ENCODE peak calls at places on chromosomes 3 and 15, in five cellular contexts. A, O, K, V and D are unnamed samples.

GRCh38 chr3:1092771-1093170 is at the start of gene CNTN6:
- DNase-seq in A (no peak), V (no peak), K (no peak), O (peak; percentile 34), D (no peak)

GRCh38 chr3:84978833-84979232 is 20.0 kb downstream of the CADM2 start:
- DNase-seq in K (no peak), V (no peak), O (no peak), A (no peak), D (no peak)

GRCh38 chr3:47908744-47909143 is 105.8 kb downstream of the DHX30 start:
- DNase-seq in K (no peak), V (no peak), O (peak; percentile 76), A (no peak), D (no peak)

GRCh38 chr3:14847613-14848541 is 29.1 kb downstream of the FGD5 start:
- DNase-seq in V (no peak), A (no peak), O (peak; percentile 66), K (peak; percentile 11), D (no peak)

GRCh38 chr15:74787251-74788041 is 5.6 kb downstream of the CSK start:
- DNase-seq in K (peak; percentile 92), A (no peak), O (peak; percentile 43), V (peak; percentile 84), D (peak; percentile 92)

GRCh38 chr3:124282751-124283643 is 291.1 kb upstream of the ROPN1 start:
- DNase-seq in O (no peak), V (no peak), A (no peak), K (no peak), D (no peak)

GRCh38 chr3:22713936-22714335 is 489.2 kb upstream of the UBE2E2 start:
- DNase-seq in A (no peak), O (peak; percentile 92), V (no peak), K (no peak), D (no peak)

GRCh38 chr3:51682079-51682478 is 11.0 kb downstream of the TEX264 start:
- DNase-seq in V (peak; percentile 60), K (peak; percentile 66), O (peak; percentile 87), A (no peak), D (peak; percentile 68)

GRCh38 chr3:43296565-43296964 is 10.2 kb downstream of the SNRK start:
- DNase-seq in K (peak; percentile 40), O (no peak), A (no peak), V (peak; percentile 61), D (peak; percentile 43)

GRCh38 chr3:172646439-172647015 is 64.3 kb downstream of the NCEH1 start:
- DNase-seq in K (no peak), V (no peak), A (peak; percentile 75), O (peak; percentile 68), D (no peak)

GRCh38 chr3:126266291-126266840 is 86.0 kb upstream of the ALDH1L1 start:
- DNase-seq in K (no peak), O (no peak), V (no peak), A (no peak), D (no peak)

GRCh38 chr15:82680200-82681102 is 29.2 kb downstream of the AP3B2 start:
- DNase-seq in O (peak; percentile 83), A (no peak), V (peak; percentile 77), K (peak; percentile 81), D (peak; percentile 78)

GRCh38 chr3:152944671-152945070 is 109.7 kb downstream of the P2RY1 start:
- DNase-seq in K (no peak), A (no peak), V (no peak), O (no peak), D (no peak)

GRCh38 chr15:38530113-38530512 is 34.5 kb downstream of the RASGRP1 start:
- DNase-seq in A (no peak), V (no peak), K (peak; percentile 24), O (peak; percentile 83), D (peak; percentile 39)

GRCh38 chr15:89115547-89115946 is 27.3 kb downstream of the ABHD2 start:
- DNase-seq in K (no peak), O (no peak), A (no peak), V (no peak), D (no peak)

GRCh38 chr15:80461370-80462060 is 57.3 kb downstream of the ARNT2 start:
- DNase-seq in O (no peak), A (no peak), V (no peak), K (no peak), D (no peak)

GRCh38 chr15:84982301-84982920 is 755 bp downstream of the PDE8A start:
- DNase-seq in K (peak; percentile 63), O (peak; percentile 48), A (no peak), V (peak; percentile 30), D (peak; percentile 70)

GRCh38 chr3:42780892-42781700 is 8.0 kb upstream of the CCDC13 start:
- DNase-seq in K (no peak), V (peak; percentile 28), O (peak; percentile 76), A (peak; percentile 3), D (no peak)

GRCh38 chr15:70566047-70566835 is 197.1 kb downstream of the UACA start:
- DNase-seq in A (no peak), V (no peak), K (no peak), O (no peak), D (no peak)

GRCh38 chr15:70680817-70681216 is 82.5 kb downstream of the UACA start:
- DNase-seq in K (no peak), O (no peak), A (no peak), V (no peak), D (no peak)

GRCh38 chr3:49100046-49100615 is 4.4 kb downstream of the QARS1 start:
- DNase-seq in A (no peak), O (no peak), V (no peak), K (no peak), D (no peak)

GRCh38 chr3:72255736-72256559 is 471.0 kb upstream of the PROK2 start:
- DNase-seq in K (no peak), A (peak; percentile 84), V (no peak), O (peak; percentile 28), D (peak; percentile 27)

GRCh38 chr3:119098620-119099222 is 47.2 kb upstream of the TEX55 start:
- DNase-seq in K (no peak), A (no peak), O (peak; percentile 46), V (peak; percentile 17), D (no peak)

GRCh38 chr3:17954801-17955200 is 212.4 kb upstream of the TBC1D5 start:
- DNase-seq in V (no peak), A (no peak), O (no peak), K (no peak), D (no peak)

GRCh38 chr3:189338366-189338765 is 166.6 kb downstream of the TPRG1 start:
- DNase-seq in O (no peak), K (no peak), A (no peak), V (no peak), D (no peak)

GRCh38 chr3:46866720-46867549 is 3.7 kb upstream of the MYL3 start:
- DNase-seq in V (peak; percentile 78), O (peak; percentile 45), K (peak; percentile 91), A (no peak), D (peak; percentile 89)

GRCh38 chr3:138361193-138361525 is 12.8 kb downstream of the MRAS start:
- DNase-seq in A (no peak), V (no peak), K (no peak), O (no peak), D (no peak)

GRCh38 chr3:13745636-13746035 is 134.2 kb downstream of the WNT7A start:
- DNase-seq in O (no peak), K (no peak), A (no peak), V (no peak), D (no peak)